ENCODE peak calls at places on chromosomes 7 and 10, in seven cellular contexts. One of them, this sample, is unnamed. For H3K36me3, the result is how much of the 10 kb centered on the place peaks cover.

GRCh38 chr10:31952066-31952465 is 23.4 kb upstream of the ARHGAP12 start:
- DNase-seq in transverse colon: no peak
- DNase-seq in ovary: no peak
- DNase-seq in esophagus muscularis mucosa: no peak
- DNase-seq in tibial nerve: no peak
- DNase-seq in K562: peak
- DNase-seq in sigmoid colon: no peak
- DNase-seq in this sample: no peak

GRCh38 chr7:110130669-110131068 is 960.3 kb upstream of the LRRN3 start:
- DNase-seq in K562: no peak
- DNase-seq in transverse colon: no peak
- DNase-seq in sigmoid colon: no peak
- DNase-seq in ovary: no peak
- DNase-seq in esophagus muscularis mucosa: no peak
- DNase-seq in tibial nerve: no peak
- DNase-seq in this sample: no peak

GRCh38 chr10:96374639-96374984 is 15.8 kb upstream of the OPALIN start:
- DNase-seq in tibial nerve: no peak
- DNase-seq in K562: peak
- DNase-seq in ovary: no peak
- DNase-seq in transverse colon: no peak
- DNase-seq in esophagus muscularis mucosa: no peak
- DNase-seq in sigmoid colon: no peak
- DNase-seq in this sample: no peak

GRCh38 chr10:85420501-85421191 is 945.9 kb downstream of the GRID1 start:
- DNase-seq in sigmoid colon: no peak
- DNase-seq in esophagus muscularis mucosa: peak
- DNase-seq in transverse colon: no peak
- DNase-seq in tibial nerve: no peak
- DNase-seq in ovary: no peak
- DNase-seq in K562: no peak
- DNase-seq in this sample: no peak

GRCh38 chr7:91013078-91013477 is 251.2 kb upstream of the FZD1 start:
- DNase-seq in K562: no peak
- DNase-seq in tibial nerve: no peak
- DNase-seq in transverse colon: no peak
- DNase-seq in ovary: no peak
- DNase-seq in sigmoid colon: no peak
- DNase-seq in esophagus muscularis mucosa: no peak
- DNase-seq in this sample: no peak

GRCh38 chr7:90945104-90945752 is 319.0 kb upstream of the FZD1 start:
- DNase-seq in sigmoid colon: no peak
- DNase-seq in K562: no peak
- DNase-seq in transverse colon: no peak
- DNase-seq in tibial nerve: peak
- DNase-seq in ovary: no peak
- DNase-seq in esophagus muscularis mucosa: no peak
- DNase-seq in this sample: no peak

GRCh38 chr7:38374507-38374906 is 101.1 kb upstream of the TARP start:
- DNase-seq in esophagus muscularis mucosa: no peak
- DNase-seq in tibial nerve: peak
- DNase-seq in sigmoid colon: no peak
- DNase-seq in K562: peak
- DNase-seq in ovary: no peak
- DNase-seq in transverse colon: no peak
- DNase-seq in this sample: no peak

GRCh38 chr7:135251502-135252327 is 18.1 kb downstream of the STRA8 start:
- DNase-seq in transverse colon: no peak
- DNase-seq in sigmoid colon: peak
- DNase-seq in tibial nerve: no peak
- DNase-seq in ovary: no peak
- DNase-seq in esophagus muscularis mucosa: no peak
- DNase-seq in K562: no peak
- DNase-seq in this sample: no peak

GRCh38 chr10:15245530-15245929 is 77.0 kb upstream of the NMT2 start:
- DNase-seq in transverse colon: no peak
- DNase-seq in esophagus muscularis mucosa: no peak
- DNase-seq in ovary: no peak
- DNase-seq in K562: peak
- DNase-seq in sigmoid colon: no peak
- DNase-seq in tibial nerve: no peak
- DNase-seq in this sample: peak

GRCh38 chr10:11175823-11176243 is 158.2 kb downstream of the CELF2 start:
- DNase-seq in tibial nerve: peak
- DNase-seq in sigmoid colon: no peak
- DNase-seq in transverse colon: peak
- DNase-seq in ovary: no peak
- DNase-seq in K562: no peak
- DNase-seq in esophagus muscularis mucosa: no peak
- DNase-seq in this sample: no peak

GRCh38 chr10:104868231-104868630 is 227.1 kb downstream of the SORCS3 start:
- DNase-seq in sigmoid colon: no peak
- DNase-seq in esophagus muscularis mucosa: no peak
- DNase-seq in ovary: no peak
- DNase-seq in transverse colon: no peak
- DNase-seq in K562: no peak
- DNase-seq in tibial nerve: no peak
- DNase-seq in this sample: no peak
- TF ChIP-seq EP300 in sigmoid colon: no peak
- TF ChIP-seq EP300 in esophagus muscularis mucosa: no peak
- TF ChIP-seq EP300 in ovary: no peak
- TF ChIP-seq EP300 in transverse colon: no peak
- TF ChIP-seq EP300 in K562: no peak
- TF ChIP-seq EP300 in tibial nerve: no peak
- TF ChIP-seq EP300 in this sample: no peak

GRCh38 chr7:45921699-45922519 is 837 bp upstream of the IGFBP3 start:
- DNase-seq in K562: no peak
- DNase-seq in ovary: peak
- DNase-seq in sigmoid colon: no peak
- DNase-seq in transverse colon: peak
- DNase-seq in esophagus muscularis mucosa: peak
- DNase-seq in tibial nerve: peak
- DNase-seq in this sample: no peak

GRCh38 chr7:45923290-45923689 is 2.2 kb upstream of the IGFBP3 start:
- DNase-seq in ovary: peak
- DNase-seq in sigmoid colon: peak
- DNase-seq in esophagus muscularis mucosa: peak
- DNase-seq in K562: peak
- DNase-seq in transverse colon: peak
- DNase-seq in tibial nerve: peak
- DNase-seq in this sample: no peak

GRCh38 chr7:45922810-45923209 is 1.7 kb upstream of the IGFBP3 start:
- DNase-seq in tibial nerve: no peak
- DNase-seq in K562: no peak
- DNase-seq in sigmoid colon: no peak
- DNase-seq in transverse colon: no peak
- DNase-seq in ovary: no peak
- DNase-seq in esophagus muscularis mucosa: peak
- DNase-seq in this sample: no peak

GRCh38 chr7:45924283-45924682 is 3.2 kb upstream of the IGFBP3 start:
- DNase-seq in transverse colon: no peak
- DNase-seq in sigmoid colon: no peak
- DNase-seq in esophagus muscularis mucosa: peak
- DNase-seq in tibial nerve: no peak
- DNase-seq in K562: no peak
- DNase-seq in ovary: no peak
- DNase-seq in this sample: no peak

DNA sequence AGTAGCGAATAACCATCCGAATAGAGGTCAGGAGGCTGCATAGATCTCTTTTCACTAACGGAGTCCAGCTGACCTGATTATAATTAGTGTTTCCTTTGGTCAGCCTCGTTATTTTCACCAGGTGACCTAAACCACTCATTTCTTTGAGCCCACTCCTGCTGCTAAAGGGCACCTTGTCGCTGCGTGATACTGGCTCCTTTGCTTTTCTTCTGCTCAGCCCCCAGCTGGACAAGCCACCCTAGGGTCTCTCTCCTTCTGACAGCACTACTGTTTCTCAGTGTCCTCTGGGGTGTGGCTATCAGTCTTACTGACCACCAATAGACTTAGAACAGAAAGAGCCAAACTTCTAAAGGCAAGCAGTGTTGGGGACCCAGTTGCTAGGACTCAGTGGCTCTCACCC is 2.7 kb upstream of the IGFBP3 start:
- DNase-seq in sigmoid colon: no peak
- DNase-seq in transverse colon: no peak
- DNase-seq in ovary: no peak
- DNase-seq in K562: no peak
- DNase-seq in esophagus muscularis mucosa: no peak
- DNase-seq in tibial nerve: no peak
- DNase-seq in this sample: no peak
- H3K4me3 ChIP-seq in sigmoid colon: no peak
- H3K4me3 ChIP-seq in transverse colon: no peak
- H3K4me3 ChIP-seq in ovary: no peak
- H3K4me3 ChIP-seq in K562: no peak
- H3K4me3 ChIP-seq in esophagus muscularis mucosa: no peak
- H3K4me3 ChIP-seq in tibial nerve: no peak
- H3K4me3 ChIP-seq in this sample: no peak

GRCh38 chr10:68461032-68461431 is 10.7 kb downstream of the DNA2 start:
- DNase-seq in sigmoid colon: no peak
- DNase-seq in tibial nerve: no peak
- DNase-seq in K562: no peak
- DNase-seq in transverse colon: no peak
- DNase-seq in esophagus muscularis mucosa: no peak
- DNase-seq in ovary: no peak
- DNase-seq in this sample: no peak
- H3K36me3 ChIP-seq in sigmoid colon: under half
- H3K36me3 ChIP-seq in tibial nerve: under half
- H3K36me3 ChIP-seq in K562: half or more
- H3K36me3 ChIP-seq in transverse colon: under half
- H3K36me3 ChIP-seq in esophagus muscularis mucosa: under half
- H3K36me3 ChIP-seq in ovary: under half
- H3K36me3 ChIP-seq in this sample: under half

GRCh38 chr10:30073767-30074060 is 14.3 kb upstream of the JCAD start:
- DNase-seq in K562: no peak
- DNase-seq in transverse colon: no peak
- DNase-seq in esophagus muscularis mucosa: no peak
- DNase-seq in tibial nerve: no peak
- DNase-seq in sigmoid colon: no peak
- DNase-seq in ovary: no peak
- DNase-seq in this sample: no peak

GRCh38 chr10:30074933-30075332 is 15.5 kb upstream of the JCAD start:
- DNase-seq in tibial nerve: no peak
- DNase-seq in K562: no peak
- DNase-seq in transverse colon: no peak
- DNase-seq in sigmoid colon: no peak
- DNase-seq in ovary: no peak
- DNase-seq in esophagus muscularis mucosa: no peak
- DNase-seq in this sample: no peak

GRCh38 chr10:30073045-30073766 is 13.8 kb upstream of the JCAD start:
- DNase-seq in sigmoid colon: no peak
- DNase-seq in tibial nerve: no peak
- DNase-seq in esophagus muscularis mucosa: no peak
- DNase-seq in transverse colon: no peak
- DNase-seq in ovary: no peak
- DNase-seq in K562: no peak
- DNase-seq in this sample: no peak

GRCh38 chr10:30074101-30074500 is 14.7 kb upstream of the JCAD start:
- DNase-seq in K562: no peak
- DNase-seq in tibial nerve: no peak
- DNase-seq in sigmoid colon: no peak
- DNase-seq in ovary: no peak
- DNase-seq in transverse colon: no peak
- DNase-seq in esophagus muscularis mucosa: no peak
- DNase-seq in this sample: no peak

GRCh38 chr10:30075487-30075886 is 16.1 kb upstream of the JCAD start:
- DNase-seq in K562: no peak
- DNase-seq in ovary: no peak
- DNase-seq in transverse colon: no peak
- DNase-seq in tibial nerve: no peak
- DNase-seq in sigmoid colon: no peak
- DNase-seq in esophagus muscularis mucosa: no peak
- DNase-seq in this sample: no peak
- TF ChIP-seq EP300 in K562: no peak
- TF ChIP-seq EP300 in ovary: no peak
- TF ChIP-seq EP300 in transverse colon: no peak
- TF ChIP-seq EP300 in tibial nerve: no peak
- TF ChIP-seq EP300 in sigmoid colon: no peak
- TF ChIP-seq EP300 in esophagus muscularis mucosa: no peak
- TF ChIP-seq EP300 in this sample: no peak

GRCh38 chr10:132066812-132067211 is 1.1 kb downstream of the JAKMIP3 start:
- DNase-seq in ovary: no peak
- DNase-seq in K562: no peak
- DNase-seq in tibial nerve: no peak
- DNase-seq in transverse colon: no peak
- DNase-seq in sigmoid colon: no peak
- DNase-seq in esophagus muscularis mucosa: no peak
- DNase-seq in this sample: peak
- H3K4me3 ChIP-seq in ovary: no peak
- H3K4me3 ChIP-seq in K562: no peak
- H3K4me3 ChIP-seq in tibial nerve: no peak
- H3K4me3 ChIP-seq in transverse colon: no peak
- H3K4me3 ChIP-seq in sigmoid colon: no peak
- H3K4me3 ChIP-seq in esophagus muscularis mucosa: peak
- H3K4me3 ChIP-seq in this sample: peak

DNA sequence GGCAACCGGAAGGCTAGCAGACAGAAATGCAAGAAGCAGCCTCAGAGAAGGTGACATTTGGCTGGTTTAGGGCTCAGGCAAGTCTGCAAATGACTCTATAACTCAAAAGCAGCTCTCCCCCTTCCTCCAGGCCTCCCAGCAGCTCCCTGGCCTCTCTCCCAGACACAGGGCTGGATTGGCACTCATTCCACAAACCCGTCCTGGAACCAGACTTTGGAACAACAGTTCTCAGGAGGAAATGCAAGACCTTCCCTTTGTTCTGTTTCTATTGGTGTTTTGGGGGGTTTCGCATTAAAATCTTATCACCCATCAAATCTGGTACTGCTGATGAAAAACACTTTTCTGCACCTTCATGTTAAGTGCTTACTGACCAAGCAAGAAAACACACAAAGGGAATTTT is 40.3 kb upstream of the EFCAB10 start:
- DNase-seq in tibial nerve: no peak
- DNase-seq in K562: no peak
- DNase-seq in esophagus muscularis mucosa: no peak
- DNase-seq in sigmoid colon: peak
- DNase-seq in ovary: peak
- DNase-seq in transverse colon: peak
- DNase-seq in this sample: no peak
- H3K36me3 ChIP-seq in tibial nerve: under half
- H3K36me3 ChIP-seq in K562: under half
- H3K36me3 ChIP-seq in esophagus muscularis mucosa: under half
- H3K36me3 ChIP-seq in sigmoid colon: under half
- H3K36me3 ChIP-seq in ovary: under half
- H3K36me3 ChIP-seq in transverse colon: under half
- H3K36me3 ChIP-seq in this sample: half or more

GRCh38 chr10:124626759-124627380 is 117.3 kb downstream of the FAM53B start:
- DNase-seq in ovary: no peak
- DNase-seq in tibial nerve: no peak
- DNase-seq in K562: no peak
- DNase-seq in transverse colon: peak
- DNase-seq in sigmoid colon: no peak
- DNase-seq in esophagus muscularis mucosa: no peak
- DNase-seq in this sample: no peak
- TF ChIP-seq EP300 in ovary: no peak
- TF ChIP-seq EP300 in tibial nerve: peak
- TF ChIP-seq EP300 in K562: no peak
- TF ChIP-seq EP300 in transverse colon: no peak
- TF ChIP-seq EP300 in sigmoid colon: no peak
- TF ChIP-seq EP300 in esophagus muscularis mucosa: no peak
- TF ChIP-seq EP300 in this sample: no peak

GRCh38 chr10:121988361-121989324 is at the start of gene TACC2:
- DNase-seq in esophagus muscularis mucosa: no peak
- DNase-seq in tibial nerve: no peak
- DNase-seq in transverse colon: no peak
- DNase-seq in ovary: no peak
- DNase-seq in sigmoid colon: peak
- DNase-seq in K562: no peak
- DNase-seq in this sample: no peak
- H3K4me3 ChIP-seq in esophagus muscularis mucosa: no peak
- H3K4me3 ChIP-seq in tibial nerve: no peak
- H3K4me3 ChIP-seq in transverse colon: no peak
- H3K4me3 ChIP-seq in ovary: no peak
- H3K4me3 ChIP-seq in sigmoid colon: no peak
- H3K4me3 ChIP-seq in K562: no peak
- H3K4me3 ChIP-seq in this sample: no peak

This sample was measured in suprapubic skin.